ENCODE peak calls at places on chromosomes 16 and 17, in four cellular contexts. S, F, L and W are unnamed samples.

GRCh38 chr17:80725532-80725931 is 180.9 kb downstream of the RPTOR start:
- DNase-seq in F (peak), L (no peak), S (no peak), W (no peak)

GRCh38 chr17:82520041-82520910 is 744 bp downstream of the FOXK2 start:
- DNase-seq in S (peak), F (peak), L (no peak), W (peak)

GRCh38 chr16:17160285-17160854 is 310.4 kb downstream of the XYLT1 start:
- DNase-seq in F (no peak), S (no peak), L (no peak), W (no peak)

GRCh38 chr16:77807-78443 is at the start of gene MPG:
- DNase-seq in S (peak), F (peak), L (peak), W (peak)

GRCh38 chr17:48143629-48144028 is 36.1 kb downstream of the SNX11 start:
- DNase-seq in F (no peak), L (no peak), S (no peak), W (peak)

GRCh38 chr17:29133146-29133713 is 47.0 kb downstream of the MYO18A start:
- DNase-seq in F (peak), S (no peak), L (no peak), W (no peak)

GRCh38 chr17:64679710-64680216 is 17.7 kb upstream of the SMURF2 start:
- DNase-seq in F (peak), S (no peak), L (no peak), W (no peak)

GRCh38 chr17:41600318-41600717 is 12.2 kb downstream of the KRT16 start:
- DNase-seq in F (no peak), L (no peak), S (no peak), W (no peak)

GRCh38 chr17:80855968-80856862 is 135.4 kb upstream of the CHMP6 start:
- DNase-seq in L (peak), S (peak), F (peak), W (peak)

GRCh38 chr17:33968350-33969044 is 286.6 kb upstream of the CCL2 start:
- DNase-seq in S (no peak), L (no peak), F (no peak), W (no peak)

GRCh38 chr17:72687941-72688340 is 404.5 kb downstream of the SLC39A11 start:
- DNase-seq in L (no peak), F (no peak), S (no peak), W (no peak)

GRCh38 chr17:46044286-46044928 is 45.4 kb downstream of the STH start:
- DNase-seq in S (peak), L (peak), F (peak), W (peak)

GRCh38 chr17:79330696-79331095 is 256.1 kb downstream of the ENGASE start:
- DNase-seq in L (no peak), S (no peak), F (no peak), W (no peak)

GRCh38 chr17:81860756-81861568 is 627 bp upstream of the P4HB start:
- DNase-seq in F (peak), L (peak), S (peak), W (peak)

GRCh38 chr17:9021158-9021984 is at the start of gene NTN1:
- DNase-seq in F (peak), L (peak), S (peak), W (peak)